ENCODE peak calls at places on chromosomes 11 and 22, in seven cellular contexts. F is ascending aorta, C is right lobe of liver, O is tibial nerve, T is astrocyte, V is IMR-90, A is heart left ventricle. D is an unnamed sample. For H3K4me1, the result is how much of the 10 kb centered on the place peaks cover.

GRCh38 chr11:33515347-33515746 is 185.3 kb downstream of the C11orf91 start:
- DNase-seq in A (no peak), F (no peak), T (peak), V (peak), O (no peak), C (no peak), D (no peak)

GRCh38 chr11:95700471-95700817 is 89.1 kb downstream of the FAM76B start:
- DNase-seq in C (no peak), F (no peak), O (no peak), A (no peak), T (no peak), V (no peak), D (no peak)

GRCh38 chr22:20774882-20775281 is 969 bp downstream of the SERPIND1 start:
- DNase-seq in A (no peak), C (no peak), O (no peak), F (no peak), T (no peak), V (no peak), D (no peak)

GRCh38 chr11:116114198-116114651 is 610.0 kb upstream of the CADM1 start:
- DNase-seq in V (no peak), O (no peak), F (peak), A (no peak), C (no peak), T (no peak), D (no peak)

GRCh38 chr22:38110863-38111852 is 674 bp upstream of the BAIAP2L2 start:
- DNase-seq in A (no peak), F (no peak), V (no peak), O (no peak), C (no peak), T (no peak), D (no peak)

GRCh38 chr22:32473388-32473952 is 1.1 kb upstream of the FBXO7 start:
- DNase-seq in A (no peak), C (no peak), V (peak), F (no peak), O (peak), T (peak), D (no peak)

GRCh38 chr11:65040520-65041205 is 347 bp upstream of the SAC3D1 start:
- DNase-seq in V (peak), T (peak), F (peak), A (peak), O (peak), C (peak), D (peak)

GRCh38 chr11:134199531-134199930 is 24.2 kb downstream of the NCAPD3 start:
- DNase-seq in A (no peak), V (no peak), F (no peak), O (no peak), T (no peak), C (no peak), D (no peak)

GRCh38 chr11:92527467-92527866 is 302.8 kb downstream of the FAT3 start:
- DNase-seq in F (no peak), O (no peak), C (no peak), T (peak), A (no peak), V (no peak), D (no peak)

GRCh38 chr11:78935408-78936101 is 360.9 kb upstream of the NARS2 start:
- DNase-seq in F (no peak), A (no peak), C (no peak), O (no peak), T (no peak), V (no peak), D (no peak)

DNA sequence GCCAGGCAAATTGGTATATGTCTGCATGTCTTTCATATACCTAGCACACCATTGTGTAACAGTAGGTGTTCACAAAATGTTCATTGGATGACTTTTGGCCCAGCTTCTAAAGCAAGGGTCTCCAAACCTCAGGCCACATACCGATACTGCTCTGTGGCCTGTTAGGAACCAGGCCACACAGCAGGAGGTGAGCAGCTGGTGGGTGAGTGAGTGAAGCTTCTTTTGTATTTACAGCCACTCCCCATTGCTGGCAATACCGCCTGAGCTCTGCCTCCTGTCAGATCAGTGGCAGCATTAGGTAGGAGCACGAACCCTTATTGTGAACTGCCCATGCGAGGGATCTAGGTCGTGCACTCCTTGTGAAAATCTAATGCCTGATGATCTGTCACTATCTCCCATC is 836.6 kb downstream of the NTM start:
- DNase-seq in A (no peak), F (no peak), T (no peak), V (no peak), O (no peak), C (no peak), D (no peak)
- H3K4me1 ChIP-seq in A (under half), F (under half), T (under half), V (under half), O (under half), C (under half), D (under half)

GRCh38 chr11:121530257-121530656 is 77.5 kb upstream of the SORL1-AS1 start:
- DNase-seq in C (no peak), O (no peak), T (no peak), V (no peak), A (no peak), F (no peak), D (no peak)
- H3K27ac ChIP-seq in C (no peak), O (no peak), T (no peak), V (no peak), A (no peak), F (no peak), D (no peak)

DNA sequence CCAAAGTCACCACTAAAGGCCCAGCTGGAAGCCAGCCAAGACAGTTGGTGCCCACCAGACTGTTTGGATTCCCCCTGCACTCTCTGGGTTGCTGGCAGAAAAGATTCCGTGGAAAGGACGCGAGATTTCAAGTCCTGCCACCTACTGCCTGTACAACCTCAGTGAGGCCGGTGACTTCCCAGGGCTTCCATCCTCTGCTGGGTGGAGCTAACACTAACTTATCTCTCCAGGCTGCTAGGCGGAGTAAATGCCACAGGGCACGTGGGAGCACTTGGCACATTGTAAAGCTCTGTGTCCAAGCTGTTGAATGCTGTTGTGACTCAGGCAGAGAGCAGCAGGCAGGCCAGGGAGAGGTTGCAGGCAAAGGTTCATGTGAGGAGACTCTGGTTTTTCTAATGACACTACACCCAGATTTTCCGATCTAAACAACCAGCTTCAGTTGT is 50.9 kb upstream of the CDON start:
- DNase-seq in T (peak), C (peak), F (peak), V (peak), A (peak), O (peak), D (peak)
- H3K4me1 ChIP-seq in T (under half), C (under half), F (half or more), V (under half), A (under half), O (under half), D (under half)

GRCh38 chr11:71914127-71914526 is 14.3 kb downstream of the XNDC1N start:
- DNase-seq in O (no peak), F (no peak), V (peak), C (no peak), T (no peak), A (no peak), D (no peak)
- H3K27ac ChIP-seq in O (no peak), F (no peak), V (no peak), C (no peak), T (no peak), A (no peak), D (no peak)

GRCh38 chr22:46031561-46031960 is 54.6 kb upstream of the WNT7B start:
- DNase-seq in A (no peak), F (no peak), T (no peak), C (no peak), O (no peak), V (no peak), D (no peak)

GRCh38 chr22:46031066-46031465 is 54.1 kb upstream of the WNT7B start:
- DNase-seq in F (peak), O (no peak), C (peak), T (no peak), V (no peak), A (peak), D (no peak)

GRCh38 chr22:46030241-46030880 is 53.4 kb upstream of the WNT7B start:
- DNase-seq in T (no peak), V (no peak), A (peak), F (peak), C (peak), O (no peak), D (no peak)

GRCh38 chr22:46033256-46034200 is 56.6 kb upstream of the WNT7B start:
- DNase-seq in V (peak), C (peak), T (no peak), O (no peak), F (peak), A (peak), D (no peak)

GRCh38 chr22:46031965-46032851 is 55.2 kb upstream of the WNT7B start:
- DNase-seq in O (no peak), F (peak), V (no peak), C (peak), T (no peak), A (peak), D (no peak)
- H3K4me1 ChIP-seq in O (under half), F (under half), V (under half), C (under half), T (under half), A (under half), D (under half)

D was measured in lung.